ENCODE peak calls at places on chromosomes 2 and 18, in five cellular contexts. F is H1, U is HepG2, Z is fibroblast of pulmonary artery, M is HFF-Myc. V is an unnamed sample.

GRCh38 chr2:50529600-50530218 is 502.2 kb downstream of the NRXN1 start:
- DNase-seq in F (no peak), U (peak), Z (peak), M (peak), V (peak)

GRCh38 chr2:110883401-110883800 is 151.0 kb downstream of the ACOXL start:
- DNase-seq in F (no peak), U (no peak), Z (peak), M (no peak), V (no peak)

GRCh38 chr2:112712903-112713584 is 7.8 kb upstream of the NT5DC4 start:
- DNase-seq in F (no peak), U (peak), Z (peak), M (no peak), V (peak)

GRCh38 chr2:105283532-105283931 is 42.0 kb downstream of the GPR45 start:
- DNase-seq in F (no peak), U (no peak), Z (no peak), M (no peak), V (no peak)

GRCh38 chr2:609520-610280 is 67.5 kb downstream of the TMEM18 start:
- DNase-seq in F (no peak), U (no peak), Z (no peak), M (no peak), V (no peak)

GRCh38 chr18:21391074-21391673 is 149.1 kb downstream of the GREB1L start:
- DNase-seq in F (no peak), U (no peak), Z (peak), M (no peak), V (peak)

GRCh38 chr18:57709335-57709734 is 87.7 kb upstream of the NARS1 start:
- DNase-seq in F (no peak), U (no peak), Z (no peak), M (no peak), V (no peak)

GRCh38 chr18:31487251-31488015 is 10.5 kb upstream of the DSG2 start:
- DNase-seq in F (no peak), U (peak), Z (peak), M (no peak), V (no peak)

DNA sequence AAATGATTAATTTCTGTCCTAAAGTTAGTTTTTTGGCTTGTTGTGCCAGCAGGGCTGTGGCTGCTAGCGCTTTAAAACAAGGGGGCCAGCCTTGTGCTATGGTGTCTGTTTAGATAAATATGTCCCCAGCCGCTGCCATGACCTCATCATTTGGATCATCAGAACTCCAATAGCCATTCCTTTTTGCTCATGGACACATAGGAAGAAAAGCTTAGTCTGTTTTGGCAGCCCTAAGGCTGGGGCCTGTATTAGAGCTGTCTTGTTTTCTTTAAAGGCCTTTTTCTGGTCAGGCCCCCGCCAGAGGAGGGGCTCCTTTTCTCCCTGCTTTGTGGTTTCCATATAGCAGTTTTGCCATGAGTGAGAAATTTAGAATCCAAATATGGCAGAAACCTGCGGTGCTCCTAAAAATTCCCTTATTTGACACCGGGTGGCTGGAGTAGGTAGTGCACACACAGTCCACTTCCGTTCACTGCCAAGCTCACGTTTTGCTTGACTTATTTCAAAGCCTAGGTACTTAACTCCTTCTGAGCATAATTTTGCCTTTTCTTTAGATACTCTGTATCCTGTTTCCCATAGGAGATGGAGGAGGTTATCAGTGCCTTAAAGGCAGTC is 60.4 kb upstream of the SLC35G4 start:
- DNase-seq in F (no peak), U (no peak), Z (no peak), M (no peak), V (no peak)
- TF ChIP-seq CTCF in F (no peak), U (no peak), Z (no peak), M (no peak), V (no peak)

GRCh38 chr2:60334610-60335009 is 218.8 kb downstream of the BCL11A start:
- DNase-seq in F (no peak), U (no peak), Z (no peak), M (no peak), V (no peak)

GRCh38 chr2:60336442-60337141 is 216.9 kb downstream of the BCL11A start:
- DNase-seq in F (no peak), U (no peak), Z (no peak), M (no peak), V (no peak)

GRCh38 chr2:60337142-60337497 is 216.3 kb downstream of the BCL11A start:
- DNase-seq in F (no peak), U (no peak), Z (no peak), M (no peak), V (no peak)

GRCh38 chr2:60333264-60333663 is 220.2 kb downstream of the BCL11A start:
- DNase-seq in F (no peak), U (no peak), Z (no peak), M (no peak), V (no peak)

GRCh38 chr2:60335533-60336237 is 217.8 kb downstream of the BCL11A start:
- DNase-seq in F (no peak), U (peak), Z (no peak), M (no peak), V (no peak)
- TF ChIP-seq CTCF in F (no peak), U (no peak), Z (no peak), M (no peak), V (no peak)

GRCh38 chr2:235740821-235741220 is 247.0 kb downstream of the AGAP1 start:
- DNase-seq in F (no peak), U (peak), Z (no peak), M (no peak), V (peak)
- TF ChIP-seq CTCF in F (peak), U (peak), Z (peak), M (peak), V (peak)

DNA sequence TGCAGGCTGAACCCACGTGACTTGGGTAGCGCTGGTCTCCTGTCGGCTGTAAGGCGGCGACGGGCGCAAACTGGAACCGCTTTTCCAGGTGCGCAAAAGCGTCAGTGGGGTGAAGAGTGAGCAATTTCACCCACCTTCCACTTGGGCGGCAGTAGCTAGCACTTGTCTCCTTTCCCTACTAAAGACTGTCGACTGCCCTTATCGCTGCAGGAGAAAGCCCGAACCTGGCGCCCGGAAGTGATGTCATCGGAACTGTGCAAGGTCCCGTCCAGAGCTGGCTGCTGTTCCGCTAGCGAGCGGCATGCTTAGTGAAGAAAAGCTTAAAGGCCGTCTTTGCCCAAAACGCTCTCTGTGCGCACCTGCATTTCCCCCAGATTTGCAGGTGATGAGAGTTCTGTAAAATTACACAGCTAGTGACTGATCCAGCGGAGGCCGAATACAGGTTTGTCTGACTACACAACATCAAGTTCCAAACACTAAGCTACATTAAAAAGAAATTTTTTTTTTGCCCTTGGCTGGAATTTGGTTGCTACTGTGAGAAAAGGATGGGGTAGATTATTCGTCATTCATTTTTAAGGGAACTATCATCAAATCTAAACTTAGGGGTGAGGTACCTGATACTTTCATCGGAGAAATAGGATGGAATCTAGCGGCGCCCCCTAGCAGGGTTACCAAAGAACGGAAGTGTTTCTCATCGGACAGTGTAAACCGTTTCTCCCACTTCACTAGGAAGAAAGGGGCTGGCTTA is at the start of gene OSGEPL1:
- DNase-seq in F (peak), U (peak), Z (peak), M (peak), V (peak)
- TF ChIP-seq CTCF in F (peak), U (peak), Z (peak), M (peak), V (peak)

V was measured in foreskin fibroblast.